ENCODE peak calls at places on chromosome 15, in seven cellular contexts. W is ascending aorta, A is RWPE2, J is aorta, X is breast epithelium, S is mesenchymal stem cell, P is SJSA1. V is an unnamed sample. For H3K4me1 and H3K27me3, the result is how much of the 10 kb centered on the place peaks cover.

GRCh38 chr15:74843891-74844299 is 939 bp upstream of the ULK3 start:
- DNase-seq in J (peak), P (no peak), S (no peak), A (peak), W (no peak), X (no peak), V (no peak)

GRCh38 chr15:52218816-52219215 is 27.6 kb upstream of the GNB5 start:
- DNase-seq in X (no peak), J (no peak), P (no peak), S (no peak), W (no peak), A (no peak), V (no peak)

GRCh38 chr15:69145149-69145693 is 15.2 kb upstream of the GLCE start:
- DNase-seq in W (no peak), S (no peak), J (no peak), X (no peak), P (no peak), A (no peak), V (no peak)

GRCh38 chr15:58212909-58213526 is 74.8 kb downstream of the AQP9 start:
- DNase-seq in A (no peak), X (no peak), J (no peak), W (no peak), S (no peak), P (no peak), V (peak)

GRCh38 chr15:67186226-67186649 is 68.2 kb downstream of the AAGAB start:
- DNase-seq in J (no peak), P (no peak), S (no peak), A (peak), X (no peak), W (peak), V (no peak)

GRCh38 chr15:93102211-93102610 is 13.2 kb upstream of the RGMA start:
- DNase-seq in J (no peak), S (no peak), A (no peak), X (no peak), P (no peak), W (no peak), V (no peak)

GRCh38 chr15:44710236-44711088 is 661 bp downstream of the PATL2 start:
- DNase-seq in P (no peak), A (no peak), X (no peak), W (peak), S (peak), J (no peak), V (peak)

GRCh38 chr15:44501768-44502366 is 35.1 kb upstream of the EIF3J start:
- DNase-seq in S (peak), A (no peak), P (no peak), J (no peak), X (no peak), W (no peak), V (peak)

GRCh38 chr15:93210995-93211394 is 122.0 kb upstream of the RGMA start:
- DNase-seq in A (peak), J (no peak), X (no peak), P (no peak), W (no peak), S (no peak), V (no peak)

GRCh38 chr15:80429964-80430363 is 25.8 kb downstream of the ARNT2 start:
- DNase-seq in P (no peak), S (no peak), J (no peak), X (no peak), A (no peak), W (no peak), V (no peak)

GRCh38 chr15:33963831-33964664 is 4.2 kb upstream of the CHRM5 start:
- DNase-seq in S (peak), P (no peak), W (no peak), X (no peak), J (no peak), A (no peak), V (peak)

GRCh38 chr15:78061963-78062427 is 15.5 kb downstream of the TBC1D2B start:
- DNase-seq in X (no peak), S (peak), P (peak), A (no peak), J (no peak), W (no peak), V (peak)

GRCh38 chr15:94230886-94231727 is at the start of gene MCTP2:
- DNase-seq in W (peak), J (peak), X (peak), A (peak), P (peak), S (peak), V (peak)

DNA sequence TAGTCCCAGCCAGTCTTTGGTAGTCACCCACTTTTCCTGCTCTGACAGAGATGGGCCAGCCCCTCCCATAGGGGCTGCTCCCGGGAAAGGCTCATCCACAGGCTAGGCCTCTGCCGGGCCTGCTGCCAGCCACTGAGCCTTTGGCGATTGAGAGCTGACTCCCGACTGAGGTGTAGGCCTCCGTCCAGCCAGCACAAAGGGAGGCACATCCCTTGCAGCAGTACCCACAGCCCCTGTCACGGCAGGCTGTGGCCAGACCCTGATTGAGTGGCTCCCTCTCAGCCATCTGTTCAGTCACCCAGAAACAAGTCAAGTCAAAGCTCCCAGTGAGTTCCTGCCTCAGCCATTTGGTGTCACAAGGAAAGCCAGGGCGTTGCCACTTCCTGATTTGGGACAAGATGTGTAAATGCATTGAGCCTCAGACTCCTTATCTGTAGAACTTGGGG is 6.2 kb upstream of the PAK6 start:
- DNase-seq in W (no peak), J (no peak), S (no peak), P (no peak), X (no peak), A (no peak), V (no peak)
- H3K4me1 ChIP-seq in W (under half), J (under half), S (under half), P (under half), X (under half), A (under half), V (under half)

DNA sequence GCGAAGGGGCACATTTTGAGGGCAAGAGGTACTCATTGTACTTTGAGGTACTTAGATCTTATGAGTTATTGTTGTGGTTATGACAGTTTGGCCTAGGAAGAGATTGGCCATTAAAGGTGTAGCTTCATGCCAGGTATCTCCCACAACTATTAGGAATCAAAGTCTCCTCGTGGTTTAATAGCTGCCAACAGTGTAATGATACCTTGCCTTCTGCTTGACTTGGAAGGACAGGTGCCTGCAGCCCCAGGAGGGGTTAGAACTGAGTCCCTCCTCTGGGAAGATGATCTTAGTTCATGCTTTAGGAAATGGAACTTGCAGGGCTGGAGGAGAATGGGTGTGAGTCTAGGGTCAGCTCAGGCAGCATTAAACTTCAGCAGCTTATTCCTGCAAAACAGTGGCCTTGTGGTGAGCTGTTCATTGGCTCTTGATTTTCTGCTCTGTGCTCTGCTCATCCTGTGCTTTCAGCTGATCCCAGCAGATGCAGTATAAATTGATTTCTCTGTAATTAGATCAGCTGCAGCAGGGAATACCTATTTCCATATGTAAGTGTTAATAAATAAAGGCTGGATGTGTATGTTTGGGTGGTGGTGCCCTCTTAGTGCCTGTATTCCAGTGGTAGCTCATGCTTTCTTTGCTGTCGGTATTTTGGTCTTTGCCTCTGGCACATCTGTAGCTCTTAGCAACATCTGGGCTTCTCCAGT is 40.5 kb downstream of the ZNF609 start:
- DNase-seq in X (no peak), S (no peak), W (no peak), A (no peak), P (no peak), J (no peak), V (no peak)
- H3K4me3 ChIP-seq in X (no peak), S (no peak), W (no peak), A (no peak), P (no peak), J (no peak), V (no peak)

GRCh38 chr15:79093352-79093935 is 2.9 kb upstream of the RASGRF1 start:
- DNase-seq in A (peak), J (peak), S (no peak), X (no peak), W (peak), P (peak), V (no peak)

GRCh38 chr15:79090487-79091203 is at the start of gene RASGRF1:
- DNase-seq in W (peak), A (peak), S (peak), J (peak), X (no peak), P (peak), V (no peak)

GRCh38 chr15:79091204-79091867 is 756 bp upstream of the RASGRF1 start:
- DNase-seq in P (peak), S (peak), W (peak), A (peak), X (no peak), J (peak), V (no peak)

GRCh38 chr15:79092382-79092781 is 1.8 kb upstream of the RASGRF1 start:
- DNase-seq in S (no peak), J (peak), A (no peak), W (no peak), X (no peak), P (peak), V (no peak)

DNA sequence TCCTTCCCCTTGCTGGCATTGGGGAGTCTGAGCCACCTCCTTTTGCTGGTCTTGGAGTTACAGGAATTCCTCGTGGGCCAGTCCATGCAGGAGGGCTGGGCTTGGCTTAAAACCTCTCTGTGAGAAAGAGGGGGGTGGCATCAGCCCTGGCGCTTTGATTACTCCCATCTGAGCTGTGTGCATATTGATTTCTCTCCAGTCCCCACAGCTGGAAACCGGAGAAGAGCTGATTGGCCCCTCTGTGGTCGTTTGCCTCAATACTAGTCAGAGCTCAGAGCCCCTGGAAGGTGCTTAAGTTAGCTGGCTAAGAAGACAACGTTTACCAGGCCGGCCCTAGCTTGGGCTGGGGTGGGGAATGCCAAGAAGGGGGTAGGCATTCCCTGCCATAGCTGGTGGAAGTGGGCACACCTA is 4.0 kb upstream of the RASGRF1 start:
- DNase-seq in P (peak), W (peak), X (no peak), S (no peak), A (peak), J (no peak), V (no peak)
- H3K27me3 ChIP-seq in P (under half), W (under half), X (under half), S (half or more), A (half or more), J (under half), V (under half)

GRCh38 chr15:63197626-63198025 is 8.2 kb downstream of the RAB8B start:
- DNase-seq in W (no peak), S (no peak), A (no peak), J (no peak), X (no peak), P (no peak), V (no peak)

GRCh38 chr15:63198315-63198714 is 8.9 kb downstream of the RAB8B start:
- DNase-seq in S (peak), P (no peak), A (no peak), W (no peak), X (no peak), J (no peak), V (no peak)

GRCh38 chr15:63195257-63196023 is 6.0 kb downstream of the RAB8B start:
- DNase-seq in X (no peak), P (no peak), S (no peak), J (no peak), W (no peak), A (no peak), V (no peak)

GRCh38 chr15:63198752-63199250 is 9.4 kb downstream of the RAB8B start:
- DNase-seq in W (no peak), A (no peak), X (no peak), P (no peak), J (no peak), S (peak), V (peak)

GRCh38 chr15:63196846-63197245 is 7.4 kb downstream of the RAB8B start:
- DNase-seq in S (no peak), P (no peak), A (no peak), J (no peak), X (no peak), W (no peak), V (no peak)
- H3K4me1 ChIP-seq in S (under half), P (half or more), A (under half), J (under half), X (under half), W (under half), V (under half)

GRCh38 chr15:48331796-48332641 is 790 bp downstream of the DUT start:
- DNase-seq in X (peak), S (no peak), J (peak), W (peak), P (peak), A (peak), V (peak)

GRCh38 chr15:48334260-48334659 is 3.0 kb downstream of the DUT start:
- DNase-seq in P (no peak), J (no peak), S (no peak), A (no peak), W (no peak), X (no peak), V (no peak)

GRCh38 chr15:48330855-48331795 is at the start of gene DUT:
- DNase-seq in P (peak), S (peak), X (peak), J (peak), W (peak), A (peak), V (peak)

GRCh38 chr15:48332642-48333034 is 1.4 kb downstream of the DUT start:
- DNase-seq in X (no peak), S (no peak), P (no peak), J (no peak), W (no peak), A (no peak), V (no peak)

GRCh38 chr15:48333553-48333952 is 2.3 kb downstream of the DUT start:
- DNase-seq in S (no peak), J (no peak), W (no peak), A (no peak), P (no peak), X (no peak), V (no peak)
- H3K4me3 ChIP-seq in S (no peak), J (no peak), W (no peak), A (peak), P (no peak), X (no peak), V (peak)